ENCODE peak calls at places on chromosomes 3 and 15, in five cellular contexts. One of them, this sample, is unnamed.

GRCh38 chr3:113097821-113098516 is 107.2 kb downstream of the GTPBP8 start:
- DNase-seq in tibial artery: no peak
- DNase-seq in colonic mucosa: no peak
- DNase-seq in mesothelial cell of epicardium: no peak
- DNase-seq in foreskin fibroblast: peak
- DNase-seq in this sample: no peak

GRCh38 chr3:58021072-58021959 is 13.1 kb downstream of the FLNB start:
- DNase-seq in foreskin fibroblast: no peak
- DNase-seq in tibial artery: no peak
- DNase-seq in mesothelial cell of epicardium: no peak
- DNase-seq in colonic mucosa: peak
- DNase-seq in this sample: no peak

GRCh38 chr3:34183114-34183513 is 384.7 kb downstream of the PDCD6IP start:
- DNase-seq in foreskin fibroblast: no peak
- DNase-seq in mesothelial cell of epicardium: no peak
- DNase-seq in colonic mucosa: no peak
- DNase-seq in tibial artery: no peak
- DNase-seq in this sample: no peak

GRCh38 chr3:79056498-79056897 is 711.3 kb downstream of the ROBO1 start:
- DNase-seq in colonic mucosa: no peak
- DNase-seq in tibial artery: no peak
- DNase-seq in foreskin fibroblast: no peak
- DNase-seq in mesothelial cell of epicardium: no peak
- DNase-seq in this sample: no peak

GRCh38 chr3:20145874-20146273 is 40.1 kb downstream of the SGO1 start:
- DNase-seq in tibial artery: no peak
- DNase-seq in colonic mucosa: no peak
- DNase-seq in mesothelial cell of epicardium: no peak
- DNase-seq in foreskin fibroblast: no peak
- DNase-seq in this sample: no peak

GRCh38 chr3:195908439-195909293 is at the start of gene TNK2:
- DNase-seq in colonic mucosa: peak
- DNase-seq in mesothelial cell of epicardium: no peak
- DNase-seq in foreskin fibroblast: peak
- DNase-seq in tibial artery: no peak
- DNase-seq in this sample: no peak

GRCh38 chr3:182904164-182904563 is 76.2 kb downstream of the DCUN1D1 start:
- DNase-seq in colonic mucosa: no peak
- DNase-seq in foreskin fibroblast: no peak
- DNase-seq in tibial artery: no peak
- DNase-seq in mesothelial cell of epicardium: no peak
- DNase-seq in this sample: no peak

GRCh38 chr15:39127151-39127815 is 453.6 kb upstream of the THBS1 start:
- DNase-seq in colonic mucosa: no peak
- DNase-seq in tibial artery: no peak
- DNase-seq in foreskin fibroblast: no peak
- DNase-seq in mesothelial cell of epicardium: no peak
- DNase-seq in this sample: no peak

DNA sequence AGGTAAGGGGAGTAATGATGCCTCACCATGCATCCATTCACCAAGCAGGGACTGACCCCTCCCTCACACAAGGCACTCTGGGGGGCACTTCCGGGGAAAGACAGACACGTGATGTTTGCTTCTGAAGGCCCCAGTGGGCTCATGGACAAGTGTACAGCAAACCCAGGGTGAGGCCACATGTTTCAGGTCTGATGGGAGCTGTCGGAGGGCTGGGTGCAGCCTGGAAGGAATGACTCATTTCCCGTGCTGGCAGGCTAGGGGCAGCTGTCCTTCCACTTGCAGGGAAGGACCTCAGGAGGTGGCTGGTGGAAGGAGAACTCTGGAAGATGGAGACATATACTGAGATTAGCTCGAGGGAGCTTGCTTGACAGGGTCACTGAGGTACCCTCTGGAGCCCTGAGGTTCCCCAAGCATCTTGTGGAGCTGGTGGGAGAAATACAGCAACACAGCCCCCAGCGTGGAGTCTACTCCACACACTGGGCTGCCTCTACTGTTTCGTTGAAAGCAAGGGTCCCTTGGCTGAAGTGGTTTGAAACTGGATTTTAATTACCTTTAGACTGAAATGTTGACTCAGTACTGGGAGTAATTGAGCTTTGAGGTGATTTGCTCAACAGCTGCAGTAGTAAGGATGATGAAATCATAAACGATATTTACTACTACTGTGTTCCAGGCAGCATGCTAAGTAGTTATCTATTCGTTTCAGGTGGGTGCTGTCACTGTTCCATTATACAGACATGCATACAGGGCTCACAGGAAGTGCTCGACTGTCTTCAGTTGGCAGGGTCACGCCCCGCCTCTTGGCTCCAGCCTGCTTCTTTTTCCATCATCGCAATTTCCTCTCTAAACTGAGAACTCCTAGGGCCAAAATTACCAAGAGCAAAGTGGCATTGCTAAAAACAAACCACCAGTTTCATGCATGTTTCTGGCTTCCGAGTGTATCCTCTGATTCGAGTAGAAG is 230.4 kb downstream of the ADAMTS17 start:
- DNase-seq in colonic mucosa: peak
- DNase-seq in mesothelial cell of epicardium: peak
- DNase-seq in foreskin fibroblast: peak
- DNase-seq in tibial artery: peak
- DNase-seq in this sample: no peak
- TF ChIP-seq CTCF in colonic mucosa: no peak
- TF ChIP-seq CTCF in mesothelial cell of epicardium: no peak
- TF ChIP-seq CTCF in foreskin fibroblast: no peak
- TF ChIP-seq CTCF in tibial artery: no peak
- TF ChIP-seq CTCF in this sample: no peak

DNA sequence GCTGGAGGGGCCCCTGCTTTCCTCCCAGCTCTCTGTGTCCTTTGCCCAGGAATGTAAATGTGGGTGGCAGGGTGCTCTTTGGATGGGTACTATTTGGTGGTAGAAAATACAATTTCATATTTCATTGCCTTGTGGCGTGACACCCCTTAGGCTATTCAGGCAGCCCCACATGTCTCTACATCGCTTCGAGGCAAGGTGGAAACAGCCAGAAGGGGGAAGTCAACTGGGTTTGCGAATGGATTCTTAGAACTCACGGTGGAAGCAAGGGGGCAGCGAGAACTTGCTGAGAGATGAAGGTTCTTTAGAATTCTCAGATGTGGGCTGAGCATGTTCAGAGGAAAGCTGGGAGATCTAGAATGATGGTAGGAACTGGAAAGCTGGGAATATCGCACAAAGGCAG is 25.3 kb downstream of the PLA2G4D start:
- DNase-seq in foreskin fibroblast: no peak
- DNase-seq in mesothelial cell of epicardium: no peak
- DNase-seq in tibial artery: no peak
- DNase-seq in colonic mucosa: no peak
- DNase-seq in this sample: no peak
- TF ChIP-seq CTCF in foreskin fibroblast: no peak
- TF ChIP-seq CTCF in mesothelial cell of epicardium: no peak
- TF ChIP-seq CTCF in tibial artery: no peak
- TF ChIP-seq CTCF in colonic mucosa: no peak
- TF ChIP-seq CTCF in this sample: no peak

GRCh38 chr15:40340740-40341400 is at the start of gene CCDC9B:
- DNase-seq in tibial artery: peak
- DNase-seq in colonic mucosa: peak
- DNase-seq in mesothelial cell of epicardium: peak
- DNase-seq in foreskin fibroblast: peak
- DNase-seq in this sample: peak

GRCh38 chr15:40340038-40340739 is 550 bp downstream of the CCDC9B start:
- DNase-seq in tibial artery: peak
- DNase-seq in foreskin fibroblast: peak
- DNase-seq in mesothelial cell of epicardium: peak
- DNase-seq in colonic mucosa: peak
- DNase-seq in this sample: no peak

GRCh38 chr15:40338041-40338657 is 2.6 kb downstream of the CCDC9B start:
- DNase-seq in mesothelial cell of epicardium: peak
- DNase-seq in foreskin fibroblast: peak
- DNase-seq in colonic mucosa: peak
- DNase-seq in tibial artery: peak
- DNase-seq in this sample: no peak

GRCh38 chr15:40338921-40339620 is 1.7 kb downstream of the CCDC9B start:
- DNase-seq in foreskin fibroblast: peak
- DNase-seq in colonic mucosa: peak
- DNase-seq in mesothelial cell of epicardium: no peak
- DNase-seq in tibial artery: peak
- DNase-seq in this sample: no peak

GRCh38 chr15:40339621-40339945 is 1.2 kb downstream of the CCDC9B start:
- DNase-seq in tibial artery: no peak
- DNase-seq in mesothelial cell of epicardium: no peak
- DNase-seq in colonic mucosa: no peak
- DNase-seq in foreskin fibroblast: no peak
- DNase-seq in this sample: no peak
- TF ChIP-seq CTCF in tibial artery: no peak
- TF ChIP-seq CTCF in mesothelial cell of epicardium: no peak
- TF ChIP-seq CTCF in colonic mucosa: no peak
- TF ChIP-seq CTCF in foreskin fibroblast: no peak
- TF ChIP-seq CTCF in this sample: peak

GRCh38 chr3:146160233-146160963 is 586 bp downstream of the PLOD2 start:
- DNase-seq in foreskin fibroblast: peak
- DNase-seq in mesothelial cell of epicardium: peak
- DNase-seq in tibial artery: peak
- DNase-seq in colonic mucosa: peak
- DNase-seq in this sample: peak
- TF ChIP-seq CTCF in foreskin fibroblast: peak
- TF ChIP-seq CTCF in mesothelial cell of epicardium: no peak
- TF ChIP-seq CTCF in tibial artery: peak
- TF ChIP-seq CTCF in colonic mucosa: peak
- TF ChIP-seq CTCF in this sample: peak

GRCh38 chr3:12286927-12287726 is 1.7 kb upstream of the PPARG start:
- DNase-seq in foreskin fibroblast: peak
- DNase-seq in tibial artery: no peak
- DNase-seq in mesothelial cell of epicardium: peak
- DNase-seq in colonic mucosa: peak
- DNase-seq in this sample: no peak
- TF ChIP-seq CTCF in foreskin fibroblast: no peak
- TF ChIP-seq CTCF in tibial artery: no peak
- TF ChIP-seq CTCF in mesothelial cell of epicardium: no peak
- TF ChIP-seq CTCF in colonic mucosa: no peak
- TF ChIP-seq CTCF in this sample: peak

GRCh38 chr3:31210068-31210650 is 315.7 kb upstream of the GADL1 start:
- DNase-seq in colonic mucosa: no peak
- DNase-seq in tibial artery: no peak
- DNase-seq in mesothelial cell of epicardium: no peak
- DNase-seq in foreskin fibroblast: no peak
- DNase-seq in this sample: no peak
- TF ChIP-seq CTCF in colonic mucosa: no peak
- TF ChIP-seq CTCF in tibial artery: no peak
- TF ChIP-seq CTCF in mesothelial cell of epicardium: no peak
- TF ChIP-seq CTCF in foreskin fibroblast: no peak
- TF ChIP-seq CTCF in this sample: peak

GRCh38 chr15:100913961-100914360 is 5.2 kb upstream of the LRRK1 start:
- DNase-seq in mesothelial cell of epicardium: no peak
- DNase-seq in colonic mucosa: no peak
- DNase-seq in tibial artery: peak
- DNase-seq in foreskin fibroblast: peak
- DNase-seq in this sample: no peak

GRCh38 chr15:100911086-100911485 is 8.1 kb upstream of the LRRK1 start:
- DNase-seq in colonic mucosa: no peak
- DNase-seq in mesothelial cell of epicardium: no peak
- DNase-seq in foreskin fibroblast: no peak
- DNase-seq in tibial artery: no peak
- DNase-seq in this sample: no peak

GRCh38 chr15:100918690-100919480 is at the start of gene LRRK1:
- DNase-seq in foreskin fibroblast: peak
- DNase-seq in colonic mucosa: peak
- DNase-seq in mesothelial cell of epicardium: no peak
- DNase-seq in tibial artery: peak
- DNase-seq in this sample: no peak

GRCh38 chr15:100918034-100918689 is 995 bp upstream of the LRRK1 start:
- DNase-seq in colonic mucosa: peak
- DNase-seq in foreskin fibroblast: peak
- DNase-seq in mesothelial cell of epicardium: peak
- DNase-seq in tibial artery: peak
- DNase-seq in this sample: peak

DNA sequence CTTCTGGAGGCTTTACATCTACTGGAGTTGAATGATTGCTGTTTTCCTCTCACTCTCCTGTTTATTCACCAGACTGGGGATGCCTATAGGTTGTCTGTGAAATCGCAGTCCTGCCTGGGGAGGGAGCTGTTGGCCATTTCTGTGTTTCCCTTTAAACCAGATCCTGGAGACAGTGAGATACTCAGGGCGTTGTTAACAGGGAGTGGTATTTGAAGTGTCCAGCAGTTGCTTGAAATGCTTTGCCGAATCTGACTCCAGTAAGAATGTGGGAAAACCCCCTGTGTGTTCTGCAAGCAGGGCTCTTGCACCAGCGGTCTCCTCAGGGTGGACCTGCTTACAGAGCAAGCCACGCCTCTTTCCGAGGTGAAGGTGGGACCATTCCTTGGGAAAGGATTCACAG is 4.3 kb upstream of the LRRK1 start:
- DNase-seq in colonic mucosa: no peak
- DNase-seq in tibial artery: peak
- DNase-seq in mesothelial cell of epicardium: no peak
- DNase-seq in foreskin fibroblast: peak
- DNase-seq in this sample: no peak
- TF ChIP-seq CTCF in colonic mucosa: no peak
- TF ChIP-seq CTCF in tibial artery: no peak
- TF ChIP-seq CTCF in mesothelial cell of epicardium: no peak
- TF ChIP-seq CTCF in foreskin fibroblast: no peak
- TF ChIP-seq CTCF in this sample: peak

GRCh38 chr3:106251160-106251892 is 382.5 kb upstream of the CBLB start:
- DNase-seq in mesothelial cell of epicardium: no peak
- DNase-seq in foreskin fibroblast: no peak
- DNase-seq in colonic mucosa: no peak
- DNase-seq in tibial artery: no peak
- DNase-seq in this sample: no peak

GRCh38 chr3:106257172-106257571 is 388.4 kb upstream of the CBLB start:
- DNase-seq in colonic mucosa: no peak
- DNase-seq in tibial artery: no peak
- DNase-seq in foreskin fibroblast: no peak
- DNase-seq in mesothelial cell of epicardium: no peak
- DNase-seq in this sample: no peak

GRCh38 chr3:106255870-106256248 is 387.0 kb upstream of the CBLB start:
- DNase-seq in tibial artery: no peak
- DNase-seq in foreskin fibroblast: no peak
- DNase-seq in colonic mucosa: no peak
- DNase-seq in mesothelial cell of epicardium: no peak
- DNase-seq in this sample: no peak

GRCh38 chr3:106261396-106261795 is 392.6 kb upstream of the CBLB start:
- DNase-seq in tibial artery: no peak
- DNase-seq in mesothelial cell of epicardium: no peak
- DNase-seq in colonic mucosa: no peak
- DNase-seq in foreskin fibroblast: no peak
- DNase-seq in this sample: no peak

GRCh38 chr3:106256249-106256957 is 387.6 kb upstream of the CBLB start:
- DNase-seq in foreskin fibroblast: no peak
- DNase-seq in mesothelial cell of epicardium: no peak
- DNase-seq in colonic mucosa: no peak
- DNase-seq in tibial artery: no peak
- DNase-seq in this sample: no peak
- TF ChIP-seq CTCF in foreskin fibroblast: no peak
- TF ChIP-seq CTCF in mesothelial cell of epicardium: no peak
- TF ChIP-seq CTCF in colonic mucosa: no peak
- TF ChIP-seq CTCF in tibial artery: no peak
- TF ChIP-seq CTCF in this sample: no peak

GRCh38 chr3:101381809-101382208 is 61.4 kb upstream of the IMPG2 start:
- DNase-seq in mesothelial cell of epicardium: no peak
- DNase-seq in tibial artery: no peak
- DNase-seq in foreskin fibroblast: peak
- DNase-seq in colonic mucosa: no peak
- DNase-seq in this sample: no peak
- TF ChIP-seq CTCF in mesothelial cell of epicardium: no peak
- TF ChIP-seq CTCF in tibial artery: peak
- TF ChIP-seq CTCF in foreskin fibroblast: peak
- TF ChIP-seq CTCF in colonic mucosa: peak
- TF ChIP-seq CTCF in this sample: peak

This sample was measured in osteocyte.